ENCODE peak calls at places on chromosome 16, in ten cellular contexts. F is PC-3; K is H9; D is A549; U is GM23338; C is CD4-positive, CD25-positive, alpha-beta regulatory T cell; P is IMR-90; I is fibroblast of lung; H is neuronal stem cell; L is thoracic aorta. J is an unnamed sample. For H3K4me1, the result is how much of the 10 kb centered on the place peaks cover.

GRCh38 chr16:87274808-87275207 is 42.4 kb downstream of the C16orf95 start:
- DNase-seq in D (no peak), I (peak), C (no peak), L (no peak), F (no peak), H (no peak), K (no peak), P (peak), U (no peak), J (no peak)

GRCh38 chr16:71428883-71429282 is 13.0 kb downstream of the TLE7 start:
- DNase-seq in D (no peak), F (no peak), I (no peak), H (no peak), P (no peak), U (no peak), C (no peak), L (no peak), K (no peak), J (no peak)

GRCh38 chr16:24748242-24748641 is 18.8 kb downstream of the TNRC6A start:
- DNase-seq in U (no peak), C (no peak), L (peak), I (peak), F (peak), D (peak), K (no peak), H (no peak), P (peak), J (peak)

GRCh38 chr16:83215417-83216001 is 588.7 kb downstream of the CDH13 start:
- DNase-seq in C (no peak), F (peak), K (peak), P (peak), D (peak), L (no peak), H (peak), I (peak), U (peak), J (no peak)

GRCh38 chr16:88857728-88858339 is 907 bp downstream of the TRAPPC2L start:
- DNase-seq in P (peak), D (peak), C (peak), K (peak), H (peak), L (no peak), F (peak), U (peak), I (peak), J (peak)

GRCh38 chr16:65120811-65121721 is 797 bp downstream of the CDH11 start:
- DNase-seq in D (no peak), U (peak), P (peak), I (peak), K (peak), H (no peak), L (no peak), C (no peak), F (no peak), J (peak)

GRCh38 chr16:19005561-19006445 is 22.1 kb downstream of the TMC7 start:
- DNase-seq in C (no peak), L (no peak), K (peak), I (peak), U (peak), D (peak), F (peak), P (peak), H (no peak), J (peak)

GRCh38 chr16:11254913-11255736 is 879 bp downstream of the SOCS1 start:
- DNase-seq in C (peak), U (no peak), K (no peak), L (no peak), P (peak), D (peak), F (peak), I (peak), H (peak), J (no peak)

GRCh38 chr16:70253291-70254094 is 1.8 kb upstream of the EXOSC6 start:
- DNase-seq in H (peak), D (peak), U (peak), P (peak), K (peak), L (no peak), F (peak), I (peak), C (no peak), J (no peak)

GRCh38 chr16:72066747-72067146 is 3.7 kb downstream of the HPR start:
- DNase-seq in C (peak), L (no peak), P (peak), K (no peak), U (peak), I (peak), H (peak), D (peak), F (peak), J (peak)

GRCh38 chr16:25108054-25108453 is 3.5 kb upstream of the LCMT1 start:
- DNase-seq in C (peak), I (no peak), D (no peak), P (no peak), L (no peak), H (no peak), U (peak), K (peak), F (peak), J (no peak)

DNA sequence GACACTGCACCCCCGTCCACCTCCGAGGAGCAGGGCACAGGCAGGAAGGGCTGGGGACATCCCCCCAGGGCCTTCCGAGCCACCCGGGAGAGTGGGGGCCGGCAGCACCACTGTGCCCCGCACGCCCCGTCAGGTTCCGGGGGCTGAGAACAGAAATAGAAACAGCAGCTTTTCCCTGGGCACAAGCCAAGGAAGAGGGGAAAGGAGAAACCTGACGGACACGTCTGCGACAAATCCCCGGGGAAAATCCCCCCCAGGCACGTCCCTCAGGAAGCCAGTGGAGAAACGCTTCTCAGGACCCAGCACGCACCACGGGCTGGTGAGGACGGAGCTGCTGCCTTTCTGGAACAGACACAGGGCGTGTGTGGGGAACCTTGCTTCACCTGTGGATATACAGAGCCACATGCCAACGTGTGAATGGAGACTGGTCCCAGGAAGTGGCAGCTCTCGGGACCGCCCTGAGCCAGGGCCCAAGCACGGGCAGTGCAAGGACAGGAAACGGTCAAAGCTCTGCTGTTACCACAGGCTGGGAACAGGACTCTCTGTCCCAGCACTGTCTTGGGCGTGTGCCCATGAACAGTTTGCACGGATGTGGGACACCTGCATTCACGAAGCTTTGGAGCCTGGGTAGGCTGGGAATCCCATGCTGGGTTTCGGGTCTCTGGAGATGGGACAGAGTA is 1.2 kb upstream of the TMEM204 start:
- DNase-seq in K (no peak), H (no peak), F (no peak), L (no peak), D (no peak), U (no peak), P (no peak), C (no peak), I (no peak), J (no peak)
- H3K4me1 ChIP-seq in K (under half), H (under half), F (under half), L (under half), D (under half), U (under half), P (under half), C (under half), I (under half), J (under half)

GRCh38 chr16:67468731-67469130 is 12.2 kb downstream of the ATP6V0D1 start:
- DNase-seq in K (no peak), P (no peak), F (no peak), H (no peak), L (no peak), I (no peak), C (no peak), D (no peak), U (no peak), J (peak)
- H3K4me1 ChIP-seq in K (under half), P (under half), F (under half), H (under half), L (under half), I (under half), C (under half), D (under half), U (under half), J (under half)

GRCh38 chr16:68493412-68494070 is 45.2 kb upstream of the SMPD3 start:
- DNase-seq in U (no peak), C (no peak), H (no peak), I (no peak), P (no peak), K (no peak), D (no peak), L (no peak), F (no peak), J (no peak)

GRCh38 chr16:68491576-68491950 is 43.3 kb upstream of the SMPD3 start:
- DNase-seq in U (no peak), P (no peak), C (no peak), L (no peak), I (no peak), H (no peak), D (no peak), K (no peak), F (no peak), J (no peak)

GRCh38 chr16:68492501-68493411 is 44.4 kb upstream of the SMPD3 start:
- DNase-seq in K (no peak), L (no peak), I (no peak), U (no peak), P (no peak), C (no peak), F (no peak), H (no peak), D (no peak), J (no peak)

GRCh38 chr16:68490829-68491575 is 42.7 kb upstream of the SMPD3 start:
- DNase-seq in H (no peak), U (peak), L (no peak), P (peak), I (peak), F (peak), K (peak), D (peak), C (no peak), J (peak)

GRCh38 chr16:68492151-68492500 is 43.8 kb upstream of the SMPD3 start:
- DNase-seq in P (no peak), F (no peak), L (no peak), H (no peak), D (no peak), U (no peak), K (no peak), C (no peak), I (no peak), J (no peak)
- H3K4me1 ChIP-seq in P (under half), F (under half), L (under half), H (under half), D (under half), U (under half), K (under half), C (under half), I (under half), J (under half)

GRCh38 chr16:52740333-52740732 is 193.4 kb upstream of the TOX3 start:
- DNase-seq in D (no peak), H (no peak), U (no peak), L (no peak), P (no peak), F (no peak), I (no peak), K (no peak), C (no peak), J (no peak)
- H3K4me1 ChIP-seq in D (under half), H (under half), U (under half), L (under half), P (under half), F (under half), I (under half), K (under half), C (under half), J (under half)

GRCh38 chr16:58124601-58124915 is 4.6 kb downstream of the CFAP20 start:
- DNase-seq in K (no peak), H (no peak), P (peak), I (no peak), L (no peak), D (no peak), U (no peak), C (no peak), F (peak), J (peak)
- H3K4me1 ChIP-seq in K (under half), H (under half), P (under half), I (under half), L (under half), D (under half), U (under half), C (half or more), F (under half), J (under half)

J was measured in foreskin keratinocyte.